ENCODE peak calls at places on chromosomes 12 and 14, in five cellular contexts. B is GM23248, W is ovary, I is A549, E is GM23338. V is an unnamed sample.

GRCh38 chr14:100622234-100622633 is 35.0 kb upstream of the BEGAIN start:
- DNase-seq in E (no peak), I (no peak), B (no peak), W (no peak), V (no peak)

GRCh38 chr12:129909051-129910020 is 5.5 kb upstream of the TMEM132D start:
- DNase-seq in B (no peak), I (no peak), E (no peak), W (no peak), V (no peak)

GRCh38 chr14:102097441-102098135 is 10.7 kb upstream of the HSP90AA1 start:
- DNase-seq in B (no peak), I (no peak), E (peak; percentile 43), W (no peak), V (no peak)

GRCh38 chr12:46473634-46474201 is 101.1 kb upstream of the SLC38A2 start:
- DNase-seq in I (peak; percentile 96), B (peak; percentile 94), W (peak; percentile 45), E (no peak), V (peak; percentile 85)

GRCh38 chr12:15186593-15186992 is 34.6 kb downstream of the RERG start:
- DNase-seq in I (no peak), W (no peak), E (no peak), B (no peak), V (no peak)

GRCh38 chr12:112824701-112825100 is 33.2 kb downstream of the RPH3A start:
- DNase-seq in I (no peak), B (no peak), W (no peak), E (no peak), V (no peak)

GRCh38 chr12:28122756-28123155 is 67.5 kb upstream of the CCDC91 start:
- DNase-seq in E (peak; percentile 3), I (no peak), B (no peak), W (no peak), V (no peak)

GRCh38 chr14:64673748-64674147 is 30.5 kb upstream of the PLEKHG3 start:
- DNase-seq in W (no peak), I (no peak), E (no peak), B (no peak), V (no peak)

GRCh38 chr14:58298477-58298879 is at the start of gene ARID4A:
- DNase-seq in I (no peak), B (no peak), W (peak; percentile 85), E (no peak), V (no peak)

GRCh38 chr12:109760930-109761630 is 47.5 kb downstream of the FAM222A start:
- DNase-seq in I (no peak), B (no peak), W (peak; percentile 11), E (no peak), V (no peak)

GRCh38 chr12:105357162-105357691 is 26.7 kb downstream of the C12orf75 start:
- DNase-seq in B (peak; percentile 40), E (no peak), W (no peak), I (peak; percentile 60), V (no peak)

GRCh38 chr12:14442221-14442881 is 76.9 kb downstream of the ATF7IP start:
- DNase-seq in I (no peak), B (peak; percentile 8), E (no peak), W (no peak), V (no peak)

GRCh38 chr12:120955232-120955631 is 23.1 kb upstream of the HNF1A start:
- DNase-seq in W (no peak), I (no peak), E (peak; percentile 19), B (no peak), V (no peak)

GRCh38 chr14:75059642-75060041 is 4.2 kb downstream of the ACYP1 start:
- DNase-seq in E (no peak), B (peak; percentile 29), W (no peak), I (no peak), V (no peak)

GRCh38 chr12:91222746-91223145 is 40.1 kb upstream of the DCN start:
- DNase-seq in B (peak; percentile 84), E (no peak), W (no peak), I (no peak), V (no peak)

GRCh38 chr12:53078425-53079225 is 565 bp downstream of the SPRYD3 start:
- DNase-seq in E (peak; percentile 72), I (no peak), W (no peak), B (peak; percentile 73), V (no peak)

GRCh38 chr14:30243805-30244204 is 315.2 kb upstream of the G2E3 start:
- DNase-seq in W (no peak), E (no peak), B (peak; percentile 82), I (no peak), V (no peak)

GRCh38 chr14:24849471-24849870 is 200.5 kb downstream of the STXBP6 start:
- DNase-seq in I (no peak), E (no peak), W (no peak), B (peak; percentile 74), V (no peak)

GRCh38 chr14:43252866-43253265 is 1254.2 kb downstream of the FSCB start:
- DNase-seq in E (no peak), I (no peak), B (no peak), W (no peak), V (no peak)

GRCh38 chr12:130583317-130583716 is 132.8 kb downstream of the RIMBP2 start:
- DNase-seq in I (no peak), W (no peak), B (no peak), E (no peak), V (no peak)

GRCh38 chr14:77273796-77274195 is 2.8 kb upstream of the NGB start:
- DNase-seq in E (no peak), I (no peak), B (no peak), W (no peak), V (no peak)

GRCh38 chr12:92065018-92065499 is 80.6 kb downstream of the BTG1 start:
- DNase-seq in E (no peak), I (peak; percentile 83), B (peak; percentile 53), W (no peak), V (no peak)

GRCh38 chr14:74314576-74314975 is 11.8 kb upstream of the ABCD4 start:
- DNase-seq in W (no peak), E (no peak), I (no peak), B (no peak), V (no peak)

GRCh38 chr12:40988831-40989230 is 199.3 kb upstream of the PDZRN4 start:
- DNase-seq in E (no peak), I (no peak), W (no peak), B (no peak), V (no peak)

GRCh38 chr12:28575593-28576205 is 385.4 kb downstream of the CCDC91 start:
- DNase-seq in B (no peak), E (no peak), I (no peak), W (no peak), V (no peak)

GRCh38 chr12:131003676-131004075 is 50.0 kb downstream of the ADGRD1 start:
- DNase-seq in W (no peak), I (no peak), E (no peak), B (no peak), V (no peak)

GRCh38 chr14:99531221-99532096 is 50.2 kb downstream of the CCNK start:
- DNase-seq in W (no peak), B (peak; percentile 71), E (peak; percentile 53), I (no peak), V (no peak)

GRCh38 chr14:33515441-33515840 is 435.4 kb downstream of the EGLN3 start:
- DNase-seq in I (no peak), W (no peak), B (no peak), E (no peak), V (no peak)

GRCh38 chr14:33509454-33509853 is 441.4 kb downstream of the EGLN3 start:
- DNase-seq in I (no peak), B (no peak), E (no peak), W (no peak), V (no peak)

GRCh38 chr14:33509927-33510535 is 440.8 kb downstream of the EGLN3 start:
- DNase-seq in E (no peak), W (peak; percentile 14), B (peak; percentile 81), I (no peak), V (no peak)

GRCh38 chr14:33510991-33511390 is 439.9 kb downstream of the EGLN3 start:
- DNase-seq in I (no peak), W (no peak), E (no peak), B (no peak), V (no peak)

DNA sequence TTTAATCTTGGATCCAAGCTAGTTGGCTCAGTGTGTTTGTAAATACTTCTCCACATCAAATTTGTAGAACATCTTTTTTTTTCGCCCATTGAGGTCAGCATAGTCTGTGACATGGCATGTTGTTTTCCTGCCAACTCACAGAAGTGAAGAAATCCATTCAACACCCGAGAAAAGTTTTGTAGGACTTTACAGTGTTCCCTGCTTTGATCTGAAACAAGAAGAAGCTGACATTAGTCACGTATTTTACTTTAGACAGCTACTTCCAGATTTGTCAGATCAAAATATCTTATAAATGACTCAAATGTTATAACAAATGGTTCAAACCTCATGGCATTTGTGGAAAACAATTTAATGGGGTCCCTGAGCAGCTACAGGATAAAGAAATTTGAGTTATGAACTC is 438.7 kb downstream of the EGLN3 start:
- DNase-seq in E (no peak), B (peak; percentile 83), W (no peak), I (no peak), V (no peak)
- H3K4me3 ChIP-seq in E (no peak overlapping the region), B (peak overlapping the region; percentile 12), W (no peak overlapping the region), I (no peak overlapping the region), V (no peak overlapping the region)

DNA sequence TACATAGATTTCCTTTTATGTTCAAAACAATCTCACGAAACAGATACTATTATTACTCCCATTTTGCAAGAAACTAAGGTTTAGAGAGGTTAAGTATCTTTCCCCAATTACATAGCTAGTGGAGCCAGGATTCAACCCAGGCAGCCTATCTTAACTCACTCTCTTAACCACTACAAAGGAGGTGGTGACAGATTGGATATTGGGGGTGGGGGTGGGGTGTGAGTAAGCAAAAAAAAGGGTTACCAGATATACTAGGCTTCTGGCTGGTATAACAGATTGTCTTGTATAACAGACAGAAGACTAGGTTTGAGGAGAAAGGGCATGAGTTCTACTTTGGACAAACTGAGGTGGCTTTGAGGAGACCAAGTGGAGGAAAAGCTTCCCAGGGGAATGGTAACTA is 2.1 kb downstream of the GMFB start:
- DNase-seq in W (no peak), E (no peak), B (no peak), I (no peak), V (no peak)
- H3K4me3 ChIP-seq in W (no peak overlapping the region), E (no peak overlapping the region), B (peak overlapping the region; percentile 6), I (no peak overlapping the region), V (no peak overlapping the region)

DNA sequence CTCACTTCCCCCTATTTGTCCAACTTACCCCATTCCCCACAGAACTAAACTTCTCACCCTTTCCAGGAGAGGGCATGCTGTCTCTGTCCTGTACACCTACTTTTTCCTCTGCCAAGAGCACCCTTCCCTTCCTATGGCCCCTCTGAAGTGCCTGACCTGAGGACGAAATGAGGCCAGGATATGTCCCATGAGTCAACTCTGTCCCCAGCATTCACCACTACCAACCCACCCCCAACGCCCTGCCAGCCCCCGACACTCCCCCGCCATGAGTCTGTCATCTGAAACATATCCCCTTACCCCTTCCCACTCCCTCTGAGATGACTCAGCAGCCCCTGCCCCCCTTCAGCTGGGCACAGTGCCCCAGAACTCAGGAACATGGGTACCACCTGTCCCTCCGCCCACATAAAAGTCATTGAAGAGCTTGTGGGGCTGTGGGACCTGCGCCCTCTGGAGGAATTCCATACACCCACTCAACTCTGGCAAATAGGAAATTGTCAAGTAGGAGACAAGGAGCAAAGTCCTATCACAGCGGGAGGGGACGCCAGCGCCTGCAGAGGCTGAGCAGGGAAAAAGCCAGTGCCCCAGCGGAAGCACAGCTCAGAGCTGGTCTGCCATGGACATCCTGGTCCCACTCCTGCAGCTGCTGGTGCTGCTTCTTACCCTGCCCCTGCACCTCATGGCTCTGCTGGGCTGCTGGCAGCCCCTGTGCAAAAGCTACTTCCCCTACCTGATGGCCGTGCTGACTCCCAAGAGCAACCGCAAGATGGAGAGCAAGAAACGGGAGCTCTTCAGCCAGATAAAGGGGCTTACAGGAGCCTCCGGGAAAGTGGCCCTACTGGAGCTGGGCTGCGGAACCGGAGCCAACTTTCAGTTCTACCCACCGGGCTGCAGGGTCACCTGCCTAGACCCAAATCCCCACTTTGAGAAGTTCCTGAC is 26.3 kb downstream of the ITGA7 start:
- DNase-seq in B (peak; percentile 76), E (peak; percentile 94), W (no peak), I (peak; percentile 92), V (peak; percentile 48)
- H3K4me3 ChIP-seq in B (peak overlapping the region; percentile 32), E (peak overlapping the region; percentile 46), W (peak overlapping the region; percentile 6), I (peak overlapping the region; percentile 52), V (peak overlapping the region; percentile 34)

GRCh38 chr14:98226411-98226810 is 1045.6 kb downstream of the BCL11B start:
- DNase-seq in I (no peak), E (no peak), W (no peak), B (no peak), V (no peak)
- H3K4me3 ChIP-seq in I (no peak overlapping the region), E (no peak overlapping the region), W (no peak overlapping the region), B (no peak overlapping the region), V (no peak overlapping the region)

V was measured in HFF-Myc.